ENCODE peak calls at places on chromosomes 11 and 22, in six cellular contexts. R, N, C, V, H and L are unnamed samples.

GRCh38 chr11:15649371-15650104 is 534.8 kb downstream of the INSC start:
- DNase-seq in R (no peak), N (peak; percentile 65), C (no peak), V (no peak), H (no peak), L (no peak)

GRCh38 chr11:10322830-10323792 is 18.2 kb downstream of the ADM start:
- DNase-seq in R (peak; percentile 85), N (peak; percentile 90), C (peak; percentile 65), V (peak; percentile 81), H (peak; percentile 69), L (peak; percentile 79)

GRCh38 chr11:32343325-32344008 is 91.9 kb downstream of the WT1 start:
- DNase-seq in R (no peak), N (no peak), C (no peak), V (no peak), H (no peak), L (no peak)

GRCh38 chr11:3616721-3617460 is 24.9 kb downstream of the ART5 start:
- DNase-seq in R (peak; percentile 29), N (peak; percentile 41), C (peak; percentile 39), V (no peak), H (no peak), L (no peak)

GRCh38 chr22:49488943-49489342 is 338.7 kb downstream of the BRD1 start:
- DNase-seq in R (no peak), N (no peak), C (no peak), V (no peak), H (no peak), L (no peak)

GRCh38 chr11:35419713-35420333 is 465 bp upstream of the SLC1A2 start:
- DNase-seq in R (no peak), N (peak; percentile 29), C (no peak), V (no peak), H (no peak), L (no peak)

GRCh38 chr11:70525466-70525865 is 127.1 kb downstream of the CTTN start:
- DNase-seq in R (no peak), N (no peak), C (no peak), V (no peak), H (no peak), L (no peak)

GRCh38 chr11:131980878-131981668 is 610.7 kb downstream of the NTM start:
- DNase-seq in R (peak; percentile 46), N (no peak), C (no peak), V (no peak), H (no peak), L (no peak)

DNA sequence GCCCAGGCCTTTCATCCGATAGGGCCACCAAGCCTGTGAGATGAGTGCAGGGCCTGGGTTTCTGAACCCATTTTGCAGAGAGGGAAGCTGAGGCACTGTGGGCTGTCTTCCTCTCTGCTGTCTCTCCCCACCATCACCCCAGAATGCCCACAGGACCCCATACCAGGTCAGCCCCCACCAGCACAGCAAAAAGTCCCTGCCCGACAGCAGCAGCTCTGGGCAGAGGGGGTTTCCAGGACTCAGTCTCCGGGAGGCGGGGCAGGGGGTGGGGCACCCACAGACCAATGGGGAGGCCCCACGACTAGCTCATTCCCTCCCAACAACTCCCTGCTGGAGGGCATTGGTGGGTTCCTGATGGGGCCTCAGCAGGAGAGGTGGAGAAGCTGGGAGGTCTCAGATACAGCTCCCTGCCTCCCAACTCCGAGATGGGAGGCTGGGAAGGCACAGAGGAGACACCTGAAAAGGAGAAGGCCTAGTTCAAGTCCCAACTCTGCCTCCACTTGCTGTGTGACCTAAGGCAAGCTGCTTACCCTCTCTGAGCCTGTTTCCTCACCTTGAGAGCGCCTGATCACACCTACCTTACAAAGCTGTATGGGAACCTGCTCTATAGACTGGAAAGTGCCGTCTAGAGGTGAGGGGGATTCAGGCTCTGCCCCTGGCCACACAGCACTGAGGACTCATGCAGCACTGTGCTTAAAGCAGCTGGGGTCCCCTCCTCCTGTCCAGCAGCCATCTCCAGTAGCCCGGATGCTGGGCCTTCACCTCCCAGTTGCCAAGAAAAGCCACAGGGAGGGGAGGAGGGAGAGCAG is 3.5 kb downstream of the CBX7 start:
- DNase-seq in R (no peak), N (no peak), C (no peak), V (no peak), H (peak; percentile 62), L (peak; percentile 50)
- H3K4me1 ChIP-seq in R (peaks cover 3% of the 10 kb centered on the region), N (peaks cover 10% of the 10 kb centered on the region), C (no peaks in the 10 kb centered on the region), V (peaks cover 12% of the 10 kb centered on the region), H (peaks cover 19% of the 10 kb centered on the region), L (peaks cover 5% of the 10 kb centered on the region)

DNA sequence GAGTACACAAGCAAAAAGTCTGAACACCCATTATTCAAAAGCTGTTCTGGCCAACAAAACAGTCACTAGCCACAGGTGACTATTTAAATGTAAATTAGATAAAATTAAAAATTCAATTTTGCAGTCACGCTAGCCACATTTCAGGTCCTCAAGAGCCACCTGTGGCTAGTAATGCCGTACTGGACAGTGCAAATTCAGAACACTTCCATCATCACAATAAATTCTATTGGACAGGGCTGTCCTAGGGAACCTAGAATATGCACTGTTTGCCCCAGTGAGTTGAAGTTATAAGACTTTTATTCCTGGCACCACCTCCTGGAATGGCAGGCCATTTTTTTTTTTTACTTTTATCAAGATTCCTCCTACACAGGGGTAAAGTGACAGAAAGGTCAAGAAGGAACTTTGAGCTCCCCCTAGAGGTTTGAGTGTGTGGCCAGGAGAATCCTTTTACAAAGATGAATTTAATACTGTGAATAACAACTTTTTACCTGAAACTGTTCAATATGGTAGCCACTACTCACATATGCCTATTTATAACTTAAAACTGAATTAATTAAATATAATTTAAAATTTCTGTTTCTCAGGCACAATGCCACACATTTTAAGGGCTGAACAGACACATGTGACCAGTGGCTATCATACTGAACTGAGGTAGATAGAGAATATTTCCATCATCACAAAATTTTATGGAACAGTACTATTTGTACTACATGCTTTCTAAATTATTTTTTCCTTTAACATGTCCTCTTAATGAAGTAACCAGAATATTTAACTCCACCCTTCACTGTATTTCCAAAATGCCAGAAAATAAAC is 6.5 kb downstream of the MSANTD2 start:
- DNase-seq in R (peak; percentile 35), N (peak; percentile 66), C (no peak), V (peak; percentile 43), H (no peak), L (peak; percentile 54)
- TF ChIP-seq CTCF in R (peak; percentile 80), N (peak; percentile 78), C (peak; percentile 75), V (peak; percentile 87), H (peak; percentile 46), L (peak; percentile 74)

GRCh38 chr11:68039526-68040086 is 781 bp downstream of the TCIRG1 start:
- DNase-seq in R (no peak), N (no peak), C (peak; percentile 62), V (no peak), H (peak; percentile 57), L (no peak)
- H3K4me1 ChIP-seq in R (peaks cover 8% of the 10 kb centered on the region), N (peaks cover 24% of the 10 kb centered on the region), C (peaks cover 27% of the 10 kb centered on the region), V (peaks cover 9% of the 10 kb centered on the region), H (peaks cover 37% of the 10 kb centered on the region), L (peaks cover 18% of the 10 kb centered on the region)

GRCh38 chr11:121063728-121064127 is 37.3 kb upstream of the TECTA start:
- DNase-seq in R (no peak), N (no peak), C (no peak), V (no peak), H (no peak), L (no peak)
- TF ChIP-seq CTCF in R (peak; percentile 39), N (peak; percentile 39), C (peak; percentile 33), V (no peak), H (no peak), L (no peak)

GRCh38 chr11:59179121-59179520 is 7.2 kb downstream of the DTX4 start:
- DNase-seq in R (no peak), N (no peak), C (no peak), V (no peak), H (no peak), L (no peak)
- H3K4me1 ChIP-seq in R (peaks cover 7% of the 10 kb centered on the region), N (no peaks in the 10 kb centered on the region), C (peaks cover 23% of the 10 kb centered on the region), V (peaks cover 4% of the 10 kb centered on the region), H (no peaks in the 10 kb centered on the region), L (peaks cover 13% of the 10 kb centered on the region)

DNA sequence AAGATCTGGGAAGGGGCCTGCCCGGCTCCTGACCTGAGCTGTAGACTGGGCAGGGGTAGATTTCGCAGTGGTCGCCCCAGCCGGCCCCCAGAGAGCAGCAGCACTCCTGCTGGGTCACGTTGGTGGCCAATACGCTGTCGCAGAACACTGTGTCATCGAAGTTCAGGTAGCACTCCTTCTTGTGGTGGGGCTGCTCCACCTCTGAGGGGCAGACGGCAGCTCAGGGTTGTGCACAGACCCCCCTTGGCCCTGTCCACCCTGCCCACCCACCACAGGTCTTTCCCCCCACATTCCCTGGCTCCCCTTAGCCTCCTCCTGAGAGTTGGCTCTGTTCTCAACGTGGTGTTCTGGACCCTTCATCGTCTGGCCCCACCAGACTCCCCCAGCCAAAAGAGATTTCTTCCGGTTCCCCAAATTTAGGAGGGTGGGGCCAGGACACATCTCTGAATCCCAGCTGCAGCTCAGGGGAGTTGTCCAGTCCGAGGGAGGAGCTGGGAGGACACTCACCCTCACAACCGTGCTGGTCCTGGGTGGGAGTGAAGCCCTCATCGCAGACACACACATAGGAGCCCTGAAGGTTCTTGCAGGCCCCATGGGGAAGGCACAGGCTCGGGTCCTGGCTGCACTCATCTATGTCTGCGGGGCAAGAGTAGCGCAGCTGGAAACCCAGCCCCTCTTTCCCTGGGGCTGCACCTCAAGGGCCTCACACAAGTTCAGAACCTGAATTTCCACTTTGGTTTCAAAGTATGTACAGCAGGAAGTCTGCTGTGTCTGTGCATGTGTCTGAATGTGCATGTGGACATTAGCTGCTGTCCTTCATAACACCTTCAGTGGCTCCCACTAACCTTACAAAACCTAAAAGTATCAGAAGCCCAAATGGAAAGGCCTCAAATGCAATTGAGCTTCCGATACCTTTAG is 16.5 kb downstream of the SCYL1 start:
- DNase-seq in R (no peak), N (no peak), C (no peak), V (no peak), H (no peak), L (no peak)
- TF ChIP-seq CTCF in R (no peak), N (no peak), C (no peak), V (no peak), H (no peak), L (peak; percentile 7)

GRCh38 chr11:78428273-78428651 is 10.6 kb upstream of the GAB2 start:
- DNase-seq in R (no peak), N (no peak), C (no peak), V (no peak), H (no peak), L (no peak)

GRCh38 chr11:78429667-78430066 is 12.0 kb upstream of the GAB2 start:
- DNase-seq in R (no peak), N (no peak), C (no peak), V (no peak), H (no peak), L (no peak)

GRCh38 chr11:78429209-78429608 is 11.6 kb upstream of the GAB2 start:
- DNase-seq in R (no peak), N (peak; percentile 14), C (no peak), V (no peak), H (no peak), L (no peak)

GRCh38 chr11:78427615-78428272 is 10.1 kb upstream of the GAB2 start:
- DNase-seq in R (no peak), N (no peak), C (no peak), V (no peak), H (no peak), L (no peak)

DNA sequence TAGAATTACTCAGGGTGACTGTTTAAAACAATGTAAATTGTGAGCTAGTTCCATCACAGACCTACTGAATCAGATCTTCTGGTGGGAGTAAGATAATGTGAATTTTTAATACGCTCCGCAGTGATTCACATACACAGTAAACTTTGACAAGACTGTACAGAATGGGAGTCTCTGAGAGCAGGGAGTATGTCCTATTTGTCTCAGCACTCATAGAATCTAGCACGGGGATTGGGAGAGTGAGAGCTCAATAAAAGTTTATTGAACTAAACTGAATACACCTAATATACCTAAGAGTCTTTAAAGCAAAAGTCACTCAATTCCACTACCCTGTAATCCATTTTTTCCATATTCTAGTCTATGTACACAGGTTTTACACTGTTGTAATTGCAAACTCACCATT is 11.2 kb upstream of the GAB2 start:
- DNase-seq in R (no peak), N (no peak), C (no peak), V (no peak), H (no peak), L (no peak)
- H3K4me1 ChIP-seq in R (peaks cover 2% of the 10 kb centered on the region), N (peaks cover 29% of the 10 kb centered on the region), C (no peaks in the 10 kb centered on the region), V (no peaks in the 10 kb centered on the region), H (no peaks in the 10 kb centered on the region), L (peaks cover 11% of the 10 kb centered on the region)